ENCODE peak calls at places on chromosomes 16 and 17, in eight cellular contexts. S is fibroblast of pulmonary artery; Y is HFFc6; M is progenitor cell of endocrine pancreas; K is T-helper 2 cell; J is mesenchymal stem cell; C is CD8-positive, alpha-beta T cell; L is KG1. A is an unnamed sample.

GRCh38 chr17:58247511-58248363 is 9.4 kb downstream of the LPO start:
- DNase-seq in L (no peak), K (no peak), M (no peak), Y (no peak), S (no peak), C (no peak), J (no peak), A (no peak)

GRCh38 chr16:86554599-86554916 is 477 bp downstream of the MTHFSD start:
- DNase-seq in M (no peak), Y (no peak), C (no peak), S (no peak), K (no peak), L (no peak), J (no peak), A (no peak)

GRCh38 chr17:73292031-73292531 is 19.7 kb downstream of the CDC42EP4 start:
- DNase-seq in K (no peak), C (no peak), M (no peak), J (peak), Y (peak), S (peak), L (no peak), A (no peak)

GRCh38 chr17:34166394-34166793 is 88.7 kb upstream of the CCL2 start:
- DNase-seq in L (no peak), S (no peak), C (no peak), K (no peak), Y (no peak), J (no peak), M (no peak), A (no peak)

GRCh38 chr17:38918129-38918913 is 7.1 kb upstream of the LASP1NB start:
- DNase-seq in L (no peak), S (no peak), J (no peak), M (no peak), K (no peak), C (no peak), Y (no peak), A (no peak)

GRCh38 chr16:75208861-75209505 is 2.0 kb upstream of the CTRB2 start:
- DNase-seq in C (no peak), S (no peak), K (no peak), J (no peak), Y (no peak), M (no peak), L (no peak), A (no peak)

GRCh38 chr16:57770361-57770760 is 31.9 kb downstream of the KIFC3 start:
- DNase-seq in K (no peak), S (no peak), C (no peak), J (no peak), Y (no peak), L (no peak), M (no peak), A (no peak)

GRCh38 chr17:16926591-16927451 is 45.1 kb downstream of the TNFRSF13B start:
- DNase-seq in C (no peak), M (no peak), L (no peak), J (no peak), S (no peak), Y (no peak), K (no peak), A (no peak)

GRCh38 chr17:68470959-68471358 is 13.7 kb upstream of the WIPI1 start:
- DNase-seq in K (no peak), Y (no peak), J (no peak), S (no peak), L (no peak), M (no peak), C (no peak), A (no peak)

GRCh38 chr17:68497885-68498319 is 14.3 kb upstream of the PRKAR1A start:
- DNase-seq in L (peak), Y (no peak), C (no peak), M (no peak), S (no peak), K (no peak), J (no peak), A (no peak)

GRCh38 chr16:66169817-66170216 is 196.7 kb upstream of the CDH5 start:
- DNase-seq in K (no peak), J (no peak), C (no peak), L (no peak), S (no peak), M (no peak), Y (no peak), A (no peak)

GRCh38 chr17:67615736-67616135 is 102.0 kb upstream of the NOL11 start:
- DNase-seq in J (no peak), S (no peak), Y (no peak), M (no peak), C (no peak), L (no peak), K (no peak), A (no peak)

GRCh38 chr16:9610727-9611126 is 519.3 kb downstream of the HAPSTR1 start:
- DNase-seq in S (no peak), M (no peak), K (no peak), L (no peak), J (no peak), C (no peak), Y (no peak), A (no peak)

GRCh38 chr17:62704381-62704971 is 77.0 kb downstream of the MRC2 start:
- DNase-seq in J (peak), S (peak), Y (peak), C (no peak), K (no peak), L (no peak), M (no peak), A (no peak)

GRCh38 chr17:34673995-34674900 is 94.9 kb downstream of the TMEM132E start:
- DNase-seq in S (no peak), L (no peak), Y (no peak), K (no peak), J (no peak), M (no peak), C (no peak), A (no peak)

GRCh38 chr17:45398800-45399199 is 33.9 kb downstream of the ARHGAP27 start:
- DNase-seq in M (no peak), J (no peak), C (no peak), Y (no peak), S (no peak), K (no peak), L (no peak), A (no peak)

GRCh38 chr16:50745940-50746339 is 4.1 kb downstream of the CYLD start:
- DNase-seq in M (no peak), Y (no peak), L (no peak), K (no peak), S (no peak), C (no peak), J (no peak), A (no peak)

GRCh38 chr16:17222756-17223411 is 247.9 kb downstream of the XYLT1 start:
- DNase-seq in L (peak), K (no peak), Y (no peak), J (no peak), S (no peak), C (no peak), M (no peak), A (no peak)

GRCh38 chr17:5591966-5592365 is 7.7 kb upstream of the NLRP1 start:
- DNase-seq in Y (no peak), J (no peak), S (no peak), M (no peak), L (no peak), C (no peak), K (no peak), A (no peak)

GRCh38 chr16:535446-536405 is 8.2 kb downstream of the CAPN15 start:
- DNase-seq in S (peak), C (no peak), J (peak), L (no peak), M (no peak), Y (peak), K (no peak), A (no peak)

GRCh38 chr16:85436636-85437160 is 176.4 kb upstream of the GSE1 start:
- DNase-seq in S (no peak), C (no peak), Y (no peak), K (no peak), M (no peak), J (no peak), L (no peak), A (no peak)

GRCh38 chr17:1649844-1650409 is at the start of gene RILP:
- DNase-seq in J (no peak), C (no peak), Y (no peak), L (no peak), S (peak), K (no peak), M (no peak), A (no peak)

GRCh38 chr17:33152793-33153192 is 140.3 kb downstream of the ASIC2 start:
- DNase-seq in K (no peak), S (no peak), Y (no peak), M (no peak), C (no peak), J (no peak), L (no peak), A (no peak)

GRCh38 chr17:77208217-77208808 is 67.5 kb downstream of the SEC14L1 start:
- DNase-seq in J (peak), Y (peak), M (no peak), L (no peak), C (no peak), S (peak), K (no peak), A (peak)

GRCh38 chr17:59761385-59762021 is 54.0 kb downstream of the VMP1 start:
- DNase-seq in Y (peak), K (no peak), M (no peak), L (no peak), C (no peak), J (peak), S (peak), A (peak)

GRCh38 chr16:79997257-79997656 is 396.7 kb upstream of the MAF start:
- DNase-seq in L (no peak), J (peak), M (no peak), Y (peak), K (no peak), C (no peak), S (peak), A (no peak)